ENCODE peak calls at places on chromosomes 4 and X, in nine cellular contexts. L, H, D, U, X, V, E, I and A are unnamed samples.

GRCh38 chr4:108477527-108478108 is 142.8 kb upstream of the RPL34 start:
- DNase-seq in V (no peak), U (peak), X (no peak), H (no peak), L (no peak), D (no peak), I (no peak), E (no peak), A (no peak)

GRCh38 chr4:38939150-38939549 is 71.5 kb downstream of the FAM114A1 start:
- DNase-seq in X (no peak), V (no peak), U (peak), I (no peak), E (no peak), D (no peak), H (no peak), L (no peak), A (no peak)

GRCh38 chr4:162234595-162234994 is 70.8 kb upstream of the FSTL5 start:
- DNase-seq in D (no peak), V (no peak), E (no peak), H (no peak), X (no peak), U (no peak), L (no peak), I (no peak), A (no peak)

GRCh38 chr4:5632571-5632970 is 75.8 kb downstream of the EVC2 start:
- DNase-seq in V (no peak), H (no peak), L (no peak), I (no peak), X (no peak), U (no peak), D (no peak), E (no peak), A (no peak)

GRCh38 chrX:40947276-40947675 is 138.0 kb upstream of the USP9X start:
- DNase-seq in I (no peak), U (no peak), E (peak), H (no peak), X (no peak), V (peak), L (no peak), D (no peak), A (no peak)

GRCh38 chr4:84504821-84505220 is 5.7 kb upstream of the NKX6-1 start:
- DNase-seq in E (no peak), U (no peak), L (no peak), H (no peak), V (no peak), I (no peak), X (no peak), D (no peak), A (no peak)

GRCh38 chr4:9904976-9905587 is 116.2 kb downstream of the SLC2A9 start:
- DNase-seq in U (no peak), I (no peak), L (no peak), X (no peak), D (peak), H (no peak), V (no peak), E (no peak), A (no peak)

GRCh38 chrX:35382966-35383365 is 415.2 kb upstream of the MAGEB16 start:
- DNase-seq in V (no peak), X (no peak), U (no peak), H (no peak), I (no peak), L (no peak), E (no peak), D (no peak), A (no peak)

GRCh38 chr4:118817178-118817930 is 18.6 kb downstream of the SEC24D start:
- DNase-seq in X (no peak), H (no peak), E (no peak), V (no peak), U (no peak), I (no peak), D (no peak), L (no peak), A (no peak)

GRCh38 chr4:10018818-10019438 is 2.4 kb downstream of the SLC2A9 start:
- DNase-seq in H (peak), I (peak), V (no peak), X (peak), L (peak), U (peak), D (peak), E (peak), A (peak)

GRCh38 chr4:112214397-112215264 is 17.0 kb upstream of the AP1AR start:
- DNase-seq in U (no peak), V (peak), E (peak), H (no peak), D (peak), L (no peak), I (no peak), X (no peak), A (no peak)

GRCh38 chrX:104564921-104565703 is 887 bp upstream of the IL1RAPL2 start:
- DNase-seq in U (no peak), E (no peak), H (no peak), I (no peak), X (no peak), V (no peak), L (no peak), D (no peak), A (no peak)

GRCh38 chrX:55524487-55524886 is 34.8 kb upstream of the USP51 start:
- DNase-seq in X (no peak), V (no peak), E (no peak), H (no peak), U (no peak), L (no peak), I (no peak), D (no peak), A (no peak)

GRCh38 chr4:23945521-23946017 is 55.7 kb upstream of the PPARGC1A start:
- DNase-seq in U (no peak), I (no peak), D (peak), E (peak), H (no peak), L (no peak), V (peak), X (no peak), A (peak)

GRCh38 chr4:183098080-183098722 is 856 bp upstream of the WWC2 start:
- DNase-seq in I (no peak), L (no peak), D (peak), X (peak), E (peak), V (peak), U (peak), H (no peak), A (peak)

GRCh38 chr4:7328913-7329638 is 105.7 kb downstream of the PSAPL1 start:
- DNase-seq in H (no peak), I (no peak), L (no peak), E (peak), X (no peak), U (no peak), D (peak), V (peak), A (peak)

GRCh38 chrX:1909419-1910206 is 294.8 kb downstream of the ASMT start:
- DNase-seq in L (no peak), D (no peak), X (no peak), V (no peak), E (no peak), I (no peak), U (no peak), H (no peak), A (no peak)

GRCh38 chrX:96387801-96388200 is 296.8 kb upstream of the DIAPH2 start:
- DNase-seq in D (no peak), L (no peak), E (no peak), X (no peak), V (no peak), I (no peak), U (no peak), H (no peak), A (no peak)

GRCh38 chr4:137700072-137700471 is 167.8 kb upstream of the PCDH18 start:
- DNase-seq in I (no peak), E (no peak), V (peak), L (no peak), H (no peak), D (no peak), U (no peak), X (no peak), A (no peak)

GRCh38 chr4:83282049-83282535 is 2.5 kb downstream of the COQ2 start:
- DNase-seq in V (peak), D (peak), H (peak), I (peak), E (peak), X (no peak), U (peak), L (peak), A (no peak)

GRCh38 chrX:84168574-84168973 is 19.4 kb downstream of the RPS6KA6 start:
- DNase-seq in E (peak), I (no peak), X (no peak), D (no peak), U (no peak), L (no peak), H (no peak), V (peak), A (no peak)

GRCh38 chr4:143246977-143247376 is 62.3 kb downstream of the USP38 start:
- DNase-seq in I (no peak), U (no peak), L (no peak), E (no peak), H (no peak), D (no peak), V (no peak), X (no peak), A (no peak)

GRCh38 chrX:57964975-57965374 is 54.7 kb upstream of the ZXDA start:
- DNase-seq in L (no peak), E (peak), X (no peak), I (no peak), V (no peak), U (no peak), H (no peak), D (no peak), A (no peak)

GRCh38 chrX:106751407-106751806 is 24.9 kb downstream of the RNF128 start:
- DNase-seq in I (no peak), X (no peak), E (no peak), H (no peak), D (no peak), L (no peak), U (no peak), V (no peak), A (no peak)

GRCh38 chr4:29704059-29704458 is 1016.1 kb upstream of the PCDH7 start:
- DNase-seq in E (no peak), D (no peak), X (no peak), U (no peak), V (no peak), I (no peak), L (no peak), H (no peak), A (no peak)

GRCh38 chr4:188268081-188268908 is 129.1 kb downstream of the TRIML1 start:
- DNase-seq in D (no peak), I (no peak), X (no peak), U (no peak), V (no peak), E (no peak), H (no peak), L (no peak), A (no peak)

GRCh38 chr4:126630171-126630570 is 1002.6 kb upstream of the INTU start:
- DNase-seq in I (no peak), L (no peak), U (no peak), E (no peak), H (no peak), X (no peak), V (no peak), D (no peak), A (no peak)

GRCh38 chr4:183915976-183916375 is 10.9 kb downstream of the STOX2 start:
- DNase-seq in X (no peak), V (no peak), U (no peak), D (no peak), L (no peak), I (no peak), H (no peak), E (no peak), A (no peak)